ENCODE peak calls at places on chromosomes 1 and 21, in nine cellular contexts. F is tibial artery, I is hepatocyte, E is H9, W is endodermal cell, Z is stomach, S is right cardiac atrium, G is RWPE2, N is pancreas. T is an unnamed sample. For H3K27me3, the result is how much of the 10 kb centered on the place peaks cover.

GRCh38 chr1:72936151-72936740 is 653.9 kb upstream of the NEGR1 start:
- DNase-seq in F (no peak), Z (no peak), E (no peak), G (no peak), W (no peak), S (no peak), N (no peak), I (no peak), T (no peak)

GRCh38 chr21:31410763-31411278 is 66.8 kb upstream of the TIAM1 start:
- DNase-seq in I (no peak), G (no peak), N (no peak), S (no peak), F (no peak), W (no peak), E (no peak), Z (no peak), T (no peak)

GRCh38 chr1:169931795-169932195 is 38.1 kb upstream of the SCYL3 start:
- DNase-seq in G (no peak), I (no peak), Z (no peak), E (no peak), W (no peak), S (no peak), F (no peak), N (no peak), T (no peak)

GRCh38 chr1:50333595-50333974 is 89.7 kb downstream of the DMRTA2 start:
- DNase-seq in W (peak), G (no peak), E (peak), F (no peak), I (peak), Z (peak), N (peak), S (peak), T (peak)

GRCh38 chr1:212589434-212589833 is 19.1 kb upstream of the ATF3 start:
- DNase-seq in F (no peak), I (no peak), G (no peak), S (no peak), N (no peak), W (no peak), Z (no peak), E (no peak), T (no peak)

GRCh38 chr1:201385299-201385891 is 7.9 kb upstream of the TNNT2 start:
- DNase-seq in F (no peak), Z (peak), S (peak), I (peak), W (peak), N (peak), G (no peak), E (peak), T (peak)

GRCh38 chr1:233673146-233673946 is 59.4 kb downstream of the KCNK1 start:
- DNase-seq in W (no peak), F (no peak), G (no peak), Z (no peak), E (no peak), S (no peak), N (peak), I (no peak), T (no peak)

GRCh38 chr21:26169611-26170470 is 729 bp downstream of the APP start:
- DNase-seq in N (peak), F (peak), W (peak), I (peak), E (peak), Z (peak), S (peak), G (peak), T (peak)

GRCh38 chr1:119712342-119713038 is 756 bp downstream of the PHGDH start:
- DNase-seq in E (peak), F (peak), G (peak), N (peak), I (peak), Z (peak), W (peak), S (peak), T (peak)

GRCh38 chr1:156648951-156649350 is 7.0 kb downstream of the BCAN start:
- DNase-seq in W (peak), E (no peak), F (no peak), G (no peak), N (peak), Z (no peak), I (no peak), S (no peak), T (no peak)

GRCh38 chr1:240344918-240345317 is 253.2 kb downstream of the FMN2 start:
- DNase-seq in Z (no peak), W (no peak), I (no peak), N (no peak), G (no peak), F (no peak), S (no peak), E (no peak), T (no peak)

GRCh38 chr1:203519053-203519770 is 25.3 kb downstream of the OPTC start:
- DNase-seq in S (no peak), F (no peak), W (peak), I (peak), N (peak), E (peak), Z (peak), G (no peak), T (no peak)

GRCh38 chr1:203516906-203517305 is 23.0 kb downstream of the OPTC start:
- DNase-seq in I (no peak), Z (no peak), F (no peak), G (no peak), N (no peak), W (peak), S (no peak), E (no peak), T (no peak)

GRCh38 chr1:203518541-203518940 is 24.6 kb downstream of the OPTC start:
- DNase-seq in E (no peak), N (no peak), Z (no peak), I (no peak), W (peak), S (no peak), G (no peak), F (no peak), T (no peak)

GRCh38 chr1:203519896-203520295 is 25.9 kb downstream of the OPTC start:
- DNase-seq in G (no peak), E (no peak), S (no peak), Z (no peak), N (no peak), W (no peak), I (no peak), F (no peak), T (no peak)

GRCh38 chr1:203517426-203517974 is 23.5 kb downstream of the OPTC start:
- DNase-seq in S (no peak), I (no peak), Z (no peak), W (peak), E (peak), N (no peak), F (no peak), G (no peak), T (no peak)
- H3K27me3 ChIP-seq in S (under half), I (under half), Z (under half), W (under half), E (under half), N (under half), F (under half), G (under half), T (under half)

GRCh38 chr1:20885121-20885520 is 98.0 kb upstream of the HP1BP3 start:
- DNase-seq in Z (no peak), E (no peak), F (no peak), G (no peak), S (no peak), N (no peak), W (peak), I (peak), T (no peak)
- H3K27ac ChIP-seq in Z (no peak), E (no peak), F (no peak), G (peak), S (no peak), N (no peak), W (no peak), I (no peak), T (no peak)

DNA sequence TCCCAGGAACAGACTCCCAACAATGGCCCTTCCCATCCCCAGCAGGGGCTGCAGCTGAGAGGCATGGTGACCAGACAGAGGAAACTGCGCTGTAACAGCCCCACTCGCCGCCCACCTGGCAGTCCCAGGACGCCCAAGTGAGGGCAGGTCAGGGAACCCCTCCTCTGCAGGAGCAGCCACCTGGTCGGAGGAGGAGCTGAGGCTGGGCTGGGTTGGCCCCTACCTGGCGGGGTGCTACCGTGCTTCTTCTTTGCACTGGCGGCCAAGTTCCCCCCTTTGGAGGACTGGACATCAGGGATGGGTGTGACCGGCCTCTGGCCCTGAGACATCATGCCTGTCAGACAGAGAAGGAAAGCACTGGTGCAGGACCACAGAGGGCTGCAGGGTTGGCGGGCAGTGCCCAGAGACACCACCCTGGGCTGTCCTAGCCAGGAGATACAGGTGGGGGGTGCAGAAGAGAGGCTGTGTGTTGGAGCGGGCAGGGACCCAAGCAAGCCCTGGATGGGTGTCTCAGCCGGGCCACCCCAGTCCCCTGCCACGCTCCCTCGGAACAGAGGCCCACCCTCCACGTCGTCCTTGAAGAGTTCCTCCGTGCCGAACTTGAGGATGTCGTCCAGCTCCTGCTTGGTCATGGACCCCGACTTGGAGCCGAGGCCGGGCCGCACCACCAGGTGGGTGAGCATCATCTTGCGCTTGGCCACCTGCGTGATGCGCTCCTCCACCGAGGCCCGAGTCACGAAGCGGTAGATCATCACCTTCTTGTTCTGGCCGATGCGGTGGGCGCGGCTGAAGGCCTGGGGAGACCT is 51.6 kb downstream of the CHD5 start:
- DNase-seq in G (peak), F (no peak), N (no peak), Z (no peak), W (no peak), I (no peak), S (no peak), E (no peak), T (no peak)
- H3K27me3 ChIP-seq in G (under half), F (under half), N (under half), Z (under half), W (under half), I (under half), S (under half), E (under half), T (under half)

DNA sequence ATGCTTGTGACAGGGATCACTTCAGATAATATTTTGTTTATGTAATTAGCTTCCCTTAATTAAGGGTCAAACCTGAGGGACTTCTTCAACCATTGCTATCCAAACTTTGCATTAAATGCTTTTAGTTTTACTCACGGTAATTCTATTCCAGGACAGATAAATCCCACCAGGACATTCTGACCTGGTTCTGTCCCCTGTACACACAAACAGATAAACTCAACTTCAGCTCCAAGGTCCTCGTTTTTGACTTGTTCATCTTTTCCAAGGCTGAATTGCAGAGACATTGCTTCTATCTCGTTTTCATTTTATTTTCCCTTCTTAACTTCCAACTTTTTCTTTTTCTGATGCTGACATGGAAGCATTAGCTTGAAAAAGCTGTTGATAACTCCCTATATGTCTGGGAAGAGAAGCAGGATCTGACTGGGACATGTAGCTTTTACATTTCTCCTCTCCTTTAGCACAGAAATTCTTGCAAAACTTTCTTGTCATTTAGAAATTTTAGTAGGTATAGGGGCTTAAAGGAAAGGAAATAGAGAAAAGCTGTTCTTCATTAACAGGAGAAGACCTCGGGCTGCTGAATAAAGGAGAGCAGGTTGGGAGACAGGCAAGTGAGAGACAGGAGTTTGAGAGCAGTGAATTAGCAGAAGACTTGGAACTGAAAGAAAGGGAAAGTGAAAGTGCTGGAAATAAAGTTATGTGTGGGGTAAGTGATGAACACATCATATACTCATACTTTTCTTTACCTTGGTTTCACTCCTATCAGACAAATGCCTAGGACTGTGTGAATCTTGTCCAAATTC is 231.7 kb upstream of the B3GALT2 start:
- DNase-seq in W (no peak), N (no peak), Z (no peak), G (no peak), F (no peak), S (no peak), I (no peak), E (no peak), T (no peak)
- H3K27ac ChIP-seq in W (no peak), N (no peak), Z (peak), G (no peak), F (peak), S (peak), I (no peak), E (no peak), T (peak)

GRCh38 chr1:4053774-4054173 is 153.7 kb upstream of the C1orf174 start:
- DNase-seq in S (no peak), N (no peak), W (no peak), E (no peak), I (no peak), G (no peak), Z (no peak), F (no peak), T (no peak)

GRCh38 chr1:4054957-4055676 is 155.0 kb upstream of the C1orf174 start:
- DNase-seq in Z (no peak), F (peak), G (peak), I (no peak), N (no peak), W (no peak), E (no peak), S (no peak), T (no peak)

GRCh38 chr1:4050998-4051397 is 150.9 kb upstream of the C1orf174 start:
- DNase-seq in F (no peak), I (no peak), W (no peak), N (no peak), G (peak), E (no peak), Z (no peak), S (no peak), T (no peak)

GRCh38 chr1:4053160-4053748 is 153.2 kb upstream of the C1orf174 start:
- DNase-seq in E (no peak), W (no peak), F (peak), I (no peak), S (no peak), G (peak), Z (no peak), N (no peak), T (no peak)

GRCh38 chr1:4052657-4053056 is 152.6 kb upstream of the C1orf174 start:
- DNase-seq in I (no peak), W (no peak), G (no peak), E (no peak), Z (no peak), S (no peak), N (no peak), F (no peak), T (no peak)
- H3K27me3 ChIP-seq in I (under half), W (under half), G (under half), E (under half), Z (half or more), S (under half), N (under half), F (under half), T (under half)

GRCh38 chr1:20429296-20429695 is 56.7 kb downstream of the CAMK2N1 start:
- DNase-seq in G (no peak), Z (no peak), N (no peak), I (no peak), S (no peak), F (no peak), E (no peak), W (peak), T (no peak)

GRCh38 chr1:20428841-20429240 is 57.2 kb downstream of the CAMK2N1 start:
- DNase-seq in G (no peak), I (no peak), E (no peak), Z (no peak), F (no peak), S (no peak), W (peak), N (no peak), T (no peak)

GRCh38 chr1:20425622-20426021 is 60.4 kb downstream of the CAMK2N1 start:
- DNase-seq in S (no peak), F (no peak), Z (no peak), E (no peak), W (no peak), I (no peak), G (no peak), N (no peak), T (no peak)

GRCh38 chr1:20426923-20427322 is 59.1 kb downstream of the CAMK2N1 start:
- DNase-seq in I (peak), F (no peak), E (peak), G (no peak), N (no peak), S (no peak), Z (no peak), W (peak), T (no peak)

DNA sequence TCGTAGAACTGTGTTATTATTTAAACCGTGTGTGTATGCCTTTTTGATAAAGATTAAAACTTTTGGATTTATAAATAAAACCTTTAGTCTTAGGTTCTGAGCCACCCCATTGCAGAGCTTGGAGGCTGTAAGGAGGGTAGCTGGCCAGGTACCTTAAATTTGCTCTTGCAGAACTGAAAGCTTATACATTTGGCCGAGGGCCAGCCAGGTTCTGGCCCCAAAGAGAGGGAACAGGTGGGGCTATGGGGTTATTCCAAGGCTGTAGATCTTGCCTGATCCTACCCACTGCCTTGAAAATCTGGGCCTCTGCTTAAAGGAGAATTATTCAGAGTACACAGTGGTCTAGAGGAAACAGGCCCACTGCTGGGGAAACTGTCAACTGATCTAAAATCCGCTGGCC is 59.6 kb downstream of the CAMK2N1 start:
- DNase-seq in Z (no peak), S (no peak), E (peak), G (no peak), I (no peak), N (no peak), F (no peak), W (no peak), T (no peak)
- H3K27ac ChIP-seq in Z (no peak), S (no peak), E (no peak), G (peak), I (peak), N (no peak), F (no peak), W (no peak), T (no peak)

T was measured in lung.